ENCODE peak calls at places on chromosomes 2 and 18, in eight cellular contexts. D is kidney epithelial cell, Z is endothelial cell, Q is keratinocyte, J is mesothelial cell of epicardium, E is adrenal gland, R is cardiac muscle cell, U is endothelial cell of umbilical vein. O is an unnamed sample.

GRCh38 chr2:152247337-152247695 is 71.8 kb upstream of the STAM2 start:
- DNase-seq in D (no peak), U (no peak), Q (no peak), R (no peak), J (no peak), E (no peak), Z (no peak), O (no peak)

GRCh38 chr2:148935791-148936190 is 60.8 kb downstream of the KIF5C start:
- DNase-seq in R (no peak), D (no peak), Q (no peak), E (no peak), Z (no peak), J (no peak), U (no peak), O (no peak)

GRCh38 chr18:14092625-14093361 is 39.4 kb downstream of the ZNF519 start:
- DNase-seq in D (no peak), E (no peak), Q (no peak), Z (no peak), U (no peak), R (no peak), J (no peak), O (no peak)

GRCh38 chr2:128492966-128493811 is 174.5 kb upstream of the HS6ST1 start:
- DNase-seq in Z (no peak), E (no peak), R (no peak), D (no peak), Q (no peak), U (no peak), J (no peak), O (no peak)

GRCh38 chr18:80175451-80176235 is 66.6 kb downstream of the ADNP2 start:
- DNase-seq in R (no peak), D (no peak), Z (no peak), U (no peak), E (no peak), J (no peak), Q (no peak), O (no peak)

GRCh38 chr2:133953524-133953923 is 300.3 kb upstream of the MGAT5 start:
- DNase-seq in E (no peak), Q (no peak), J (no peak), R (no peak), D (no peak), Z (no peak), U (no peak), O (no peak)

GRCh38 chr2:119821266-119821665 is 61.5 kb downstream of the PTPN4 start:
- DNase-seq in U (peak), R (no peak), D (no peak), Q (no peak), E (no peak), Z (no peak), J (no peak), O (no peak)

GRCh38 chr2:127721311-127721977 is 20.1 kb downstream of the SFT2D3 start:
- DNase-seq in J (no peak), Z (no peak), U (no peak), E (no peak), R (no peak), D (peak), Q (peak), O (no peak)

GRCh38 chr2:174635747-174636399 is 38.3 kb upstream of the WIPF1 start:
- DNase-seq in Q (no peak), U (no peak), E (no peak), Z (no peak), R (no peak), J (no peak), D (no peak), O (no peak)

GRCh38 chr2:20165677-20166509 is 59.0 kb downstream of the SDC1 start:
- DNase-seq in J (no peak), U (no peak), R (no peak), E (no peak), Q (no peak), Z (no peak), D (no peak), O (no peak)

GRCh38 chr2:175630319-175631246 is 371.5 kb downstream of the LNPK start:
- DNase-seq in J (no peak), Z (no peak), D (no peak), Q (no peak), E (no peak), R (no peak), U (no peak), O (no peak)

GRCh38 chr2:1628893-1629292 is 115.4 kb downstream of the PXDN start:
- DNase-seq in Z (no peak), J (no peak), Q (peak), D (no peak), R (peak), U (peak), E (peak), O (no peak)

GRCh38 chr2:18124126-18124835 is 245.8 kb downstream of the KCNS3 start:
- DNase-seq in J (no peak), E (no peak), U (no peak), D (no peak), R (no peak), Z (no peak), Q (no peak), O (no peak)
- TF ChIP-seq CTCF in J (no peak), E (no peak), U (no peak), D (no peak), R (no peak), Z (no peak), Q (no peak), O (no peak)

GRCh38 chr2:103991591-103991990 is 862.3 kb upstream of the POU3F3 start:
- DNase-seq in Z (no peak), E (no peak), U (no peak), R (no peak), D (no peak), J (no peak), Q (no peak), O (no peak)
- TF ChIP-seq CTCF in Z (peak), E (no peak), U (no peak), R (no peak), D (peak), J (peak), Q (no peak), O (no peak)

GRCh38 chr2:107062173-107062572 is 176.2 kb upstream of the ST6GAL2 start:
- DNase-seq in Q (no peak), R (no peak), E (no peak), D (no peak), Z (no peak), U (no peak), J (no peak), O (no peak)
- TF ChIP-seq CTCF in Q (no peak), R (no peak), E (no peak), D (no peak), Z (no peak), U (no peak), J (no peak), O (no peak)

DNA sequence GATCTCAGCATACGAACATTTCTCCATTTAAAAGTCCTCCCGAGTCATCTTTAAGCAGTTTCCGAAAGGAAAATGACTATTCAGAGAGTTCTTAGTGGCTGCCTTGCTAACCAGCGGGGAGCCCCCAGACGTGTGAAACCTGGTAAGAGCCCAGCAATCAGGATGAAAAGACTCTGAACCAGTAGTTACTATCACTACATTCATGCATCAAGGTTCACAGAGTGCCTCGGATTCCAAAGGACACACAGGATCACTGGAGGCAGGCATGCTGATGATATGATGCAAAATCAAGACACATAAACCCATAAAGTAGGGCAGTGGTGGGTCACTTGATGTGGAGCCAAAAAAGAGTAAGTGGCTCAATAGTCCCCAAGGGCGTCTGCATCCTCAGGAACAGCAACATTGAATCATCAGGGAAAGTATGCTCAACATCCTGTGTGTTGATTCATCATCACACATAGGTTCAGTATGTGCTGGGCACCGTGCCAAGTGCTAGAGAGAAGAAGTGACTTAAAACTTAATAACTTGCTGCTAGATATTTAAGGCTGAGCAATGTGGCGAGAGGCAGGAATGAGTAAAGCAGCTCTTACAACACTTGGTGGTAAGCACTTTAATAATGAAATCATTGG is 4.4 kb downstream of the CCL20 start:
- DNase-seq in J (peak), D (peak), Z (no peak), R (peak), E (peak), U (peak), Q (peak), O (peak)
- TF ChIP-seq CTCF in J (no peak), D (no peak), Z (no peak), R (no peak), E (no peak), U (no peak), Q (no peak), O (no peak)

GRCh38 chr2:51553456-51553855 is 521.5 kb upstream of the NRXN1 start:
- DNase-seq in D (no peak), R (no peak), J (no peak), Z (no peak), Q (no peak), E (no peak), U (no peak), O (no peak)

DNA sequence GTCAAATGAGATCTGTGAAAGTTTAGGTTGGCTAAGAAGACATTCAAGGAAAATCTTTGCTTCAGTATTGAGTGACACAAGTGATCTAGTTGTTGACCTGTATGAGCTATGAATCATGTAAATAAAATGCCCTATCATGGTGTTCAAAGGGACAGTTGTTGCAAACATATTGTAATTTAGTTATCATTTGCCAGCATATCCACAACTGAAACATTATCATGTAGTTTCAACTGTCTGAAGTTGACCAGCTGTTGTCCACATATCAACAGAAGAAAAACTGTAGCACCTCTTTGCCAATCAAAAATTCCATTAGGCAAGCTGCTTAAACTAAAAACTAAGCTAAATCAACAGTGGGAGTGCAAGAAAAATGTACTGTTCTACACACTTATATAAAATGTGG is 527.1 kb upstream of the NRXN1 start:
- DNase-seq in Q (no peak), U (no peak), R (no peak), Z (no peak), E (no peak), J (no peak), D (no peak), O (no peak)
- TF ChIP-seq CTCF in Q (no peak), U (no peak), R (no peak), Z (no peak), E (no peak), J (no peak), D (no peak), O (no peak)

GRCh38 chr2:85754313-85755095 is 713 bp downstream of the ATOH8 start:
- DNase-seq in Z (peak), Q (no peak), J (no peak), E (no peak), R (peak), D (no peak), U (no peak), O (no peak)
- TF ChIP-seq CTCF in Z (no peak), Q (no peak), J (no peak), E (no peak), R (peak), D (peak), U (peak), O (no peak)

DNA sequence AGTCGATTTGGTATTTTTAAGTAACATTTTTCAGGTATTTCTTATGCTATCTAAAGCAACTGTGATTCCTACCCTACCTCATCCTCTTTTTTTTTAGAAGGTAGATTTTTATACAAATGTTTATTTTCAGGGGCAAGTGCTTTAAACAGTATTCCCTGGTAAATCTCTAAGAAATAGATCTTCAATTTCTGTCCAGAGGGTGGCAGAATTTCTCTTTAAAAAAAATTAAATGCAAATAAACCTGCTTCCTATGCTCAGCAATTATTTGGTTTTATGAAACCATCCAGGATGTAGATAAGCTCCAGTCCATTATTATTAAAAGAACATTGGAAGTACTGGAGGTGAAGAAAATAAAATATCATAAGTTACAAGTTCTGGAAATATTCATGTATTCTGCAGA is 191.9 kb downstream of the MYO3B start:
- DNase-seq in Q (no peak), E (no peak), U (peak), D (no peak), J (no peak), Z (no peak), R (peak), O (no peak)
- TF ChIP-seq CTCF in Q (no peak), E (peak), U (no peak), D (peak), J (no peak), Z (peak), R (peak), O (peak)

DNA sequence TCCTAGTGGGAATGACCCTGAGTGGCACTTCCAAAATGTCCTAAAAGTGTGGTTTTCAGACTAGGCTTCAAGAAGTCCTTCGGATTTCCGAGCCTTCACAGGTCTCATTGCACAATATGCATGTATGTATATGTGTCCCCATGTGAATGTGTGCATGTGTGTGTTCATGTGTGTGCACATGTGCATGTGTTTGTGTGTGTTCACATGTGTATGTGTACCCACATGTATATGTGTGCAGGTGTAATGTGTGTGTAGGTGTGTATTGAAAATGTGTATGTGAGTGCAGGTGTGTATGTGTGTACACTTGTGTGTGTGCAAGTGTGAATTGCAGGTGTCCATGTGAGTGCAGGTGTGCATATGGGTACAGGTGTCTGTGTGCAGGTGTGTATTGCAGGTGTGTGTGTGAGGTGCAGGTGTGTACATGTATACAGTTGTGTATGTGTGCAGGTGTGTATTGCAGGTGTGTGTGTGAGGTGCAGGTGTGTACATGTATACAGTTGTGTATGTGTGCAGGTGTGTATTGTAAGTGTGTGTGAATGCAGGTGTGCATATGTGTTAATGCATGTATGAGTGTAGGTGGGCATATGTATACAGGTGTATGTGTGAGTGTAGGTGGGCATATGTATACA is 124.4 kb upstream of the EPB41L3 start:
- DNase-seq in Q (no peak), Z (no peak), D (no peak), E (no peak), U (no peak), R (no peak), J (no peak), O (no peak)
- TF ChIP-seq CTCF in Q (no peak), Z (no peak), D (no peak), E (no peak), U (no peak), R (no peak), J (no peak), O (no peak)

DNA sequence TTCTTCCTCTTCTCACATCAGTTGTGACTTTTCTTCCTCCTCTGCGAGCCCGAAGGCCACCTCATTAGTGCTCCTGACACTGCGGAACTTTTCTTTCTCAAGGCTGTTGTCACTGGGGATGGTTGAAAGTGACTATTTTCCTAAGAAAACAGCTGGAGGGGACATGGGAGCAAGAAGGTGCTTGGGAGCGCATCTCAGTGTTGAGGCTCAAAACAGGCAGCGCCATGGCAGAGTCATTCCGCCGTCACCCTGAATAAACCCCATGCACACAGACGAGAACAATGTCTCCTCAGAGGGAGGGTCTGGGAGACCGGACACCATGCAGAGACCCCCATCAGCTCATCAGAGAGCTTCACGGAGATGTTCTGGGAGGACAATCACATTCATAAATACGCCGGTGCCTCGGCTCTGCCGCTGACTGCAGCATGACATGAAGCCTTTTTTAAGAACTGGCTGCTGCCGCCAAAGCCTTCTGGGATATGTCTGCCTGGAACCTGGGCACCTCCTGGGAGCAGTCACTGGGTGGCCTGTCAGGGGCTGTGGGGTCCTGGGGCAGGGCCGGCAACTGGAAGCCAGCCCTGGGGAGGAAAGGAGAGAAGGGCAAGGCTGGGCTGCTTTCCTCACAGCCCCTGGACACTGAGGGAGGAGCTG is 19.2 kb downstream of the ATOH8 start:
- DNase-seq in R (no peak), Z (no peak), J (no peak), U (no peak), E (no peak), D (no peak), Q (no peak), O (no peak)
- TF ChIP-seq CTCF in R (no peak), Z (no peak), J (no peak), U (no peak), E (no peak), D (no peak), Q (no peak), O (no peak)